ENCODE peak calls at places on chromosomes 5 and 9, in six cellular contexts. I is COR-L47; T is RCC 7860; J is astrocyte of the cerebellum; W is germinal center; L is CD4-positive, alpha-beta memory T cell. M is an unnamed sample.

GRCh38 chr9:6197330-6197729 is 18.3 kb upstream of the IL33 start:
- DNase-seq in I (no peak), T (no peak), J (no peak), W (no peak), L (no peak), M (no peak)

GRCh38 chr9:37520641-37521040 is 34.9 kb downstream of the POLR1E start:
- DNase-seq in I (no peak), T (no peak), J (no peak), W (no peak), L (no peak), M (no peak)

GRCh38 chr9:6512085-6512657 is 99.2 kb downstream of the UHRF2 start:
- DNase-seq in I (no peak), T (no peak), J (peak), W (no peak), L (no peak), M (no peak)

GRCh38 chr5:179345429-179346321 is at the start of gene ADAMTS2:
- DNase-seq in I (peak), T (no peak), J (no peak), W (peak), L (no peak), M (no peak)

GRCh38 chr5:37842048-37842447 is 2.2 kb upstream of the GDNF start:
- DNase-seq in I (no peak), T (no peak), J (no peak), W (no peak), L (no peak), M (no peak)

GRCh38 chr5:50440651-50441478 is at the start of gene EMB:
- DNase-seq in I (peak), T (no peak), J (no peak), W (peak), L (peak), M (no peak)

GRCh38 chr5:132008961-132009680 is 2.3 kb downstream of the ACSL6 start:
- DNase-seq in I (no peak), T (no peak), J (no peak), W (no peak), L (no peak), M (no peak)

GRCh38 chr5:81698806-81699205 is 52.1 kb downstream of the SSBP2 start:
- DNase-seq in I (no peak), T (no peak), J (no peak), W (no peak), L (no peak), M (no peak)

GRCh38 chr5:5380298-5380697 is 42.2 kb upstream of the ICE1 start:
- DNase-seq in I (no peak), T (no peak), J (no peak), W (no peak), L (no peak), M (no peak)

GRCh38 chr9:135566552-135566951 is 5.0 kb downstream of the PAEP start:
- DNase-seq in I (no peak), T (no peak), J (no peak), W (no peak), L (no peak), M (no peak)

GRCh38 chr5:140251527-140251973 is 51.4 kb downstream of the PFDN1 start:
- DNase-seq in I (no peak), T (peak), J (peak), W (peak), L (peak), M (peak)

GRCh38 chr9:79694676-79695400 is 123.1 kb downstream of the TLE4 start:
- DNase-seq in I (no peak), T (peak), J (peak), W (no peak), L (no peak), M (no peak)

GRCh38 chr5:125592856-125593255 is 830.4 kb upstream of the GRAMD2B start:
- DNase-seq in I (no peak), T (no peak), J (no peak), W (no peak), L (no peak), M (no peak)

GRCh38 chr9:92100237-92100911 is 14.8 kb downstream of the SPTLC1 start:
- DNase-seq in I (no peak), T (peak), J (peak), W (no peak), L (no peak), M (peak)

GRCh38 chr5:96928931-96929708 is 6.8 kb upstream of the LNPEP start:
- DNase-seq in I (no peak), T (no peak), J (no peak), W (no peak), L (no peak), M (no peak)

M was measured in epithelial cell of proximal tubule.